ENCODE peak calls at places on chromosomes 3 and 15, in ten cellular contexts. G, H, R, M, V, O, J, D, K and U are unnamed samples.

GRCh38 chr15:33756950-33757349 is 211.3 kb upstream of the CHRM5 start:
- DNase-seq in G (no peak), H (no peak), R (no peak), M (no peak), V (no peak), O (no peak), J (no peak), D (no peak), K (no peak), U (no peak)

GRCh38 chr3:161273589-161274218 is 52.6 kb downstream of the NMD3 start:
- DNase-seq in G (no peak), H (no peak), R (no peak), M (peak), V (no peak), O (peak), J (peak), D (peak), K (peak), U (no peak)

GRCh38 chr3:126951561-126951960 is 31.4 kb upstream of the PLXNA1 start:
- DNase-seq in G (no peak), H (no peak), R (no peak), M (no peak), V (no peak), O (no peak), J (no peak), D (no peak), K (no peak), U (no peak)

GRCh38 chr3:99250272-99250671 is 348.8 kb upstream of the DCBLD2 start:
- DNase-seq in G (no peak), H (no peak), R (no peak), M (no peak), V (no peak), O (no peak), J (peak), D (no peak), K (no peak), U (no peak)

GRCh38 chr15:101107101-101107500 is 144.7 kb downstream of the CHSY1 start:
- DNase-seq in G (no peak), H (no peak), R (no peak), M (no peak), V (no peak), O (no peak), J (no peak), D (no peak), K (no peak), U (no peak)

GRCh38 chr3:107241217-107241616 is 136.0 kb upstream of the CCDC54 start:
- DNase-seq in G (no peak), H (peak), R (peak), M (peak), V (no peak), O (no peak), J (no peak), D (no peak), K (peak), U (no peak)

GRCh38 chr15:89575146-89575655 is at the start of gene TICRR:
- DNase-seq in G (peak), H (peak), R (peak), M (peak), V (peak), O (peak), J (peak), D (peak), K (peak), U (peak)

GRCh38 chr3:183502782-183503181 is 52.7 kb downstream of the KLHL6 start:
- DNase-seq in G (peak), H (no peak), R (no peak), M (no peak), V (no peak), O (no peak), J (no peak), D (no peak), K (peak), U (no peak)

GRCh38 chr3:176566757-176567156 is 630.5 kb downstream of the TBL1XR1 start:
- DNase-seq in G (no peak), H (no peak), R (no peak), M (no peak), V (no peak), O (no peak), J (no peak), D (no peak), K (no peak), U (no peak)

GRCh38 chr3:135456182-135456790 is 509.2 kb upstream of the PPP2R3A start:
- DNase-seq in G (no peak), H (no peak), R (no peak), M (peak), V (no peak), O (peak), J (no peak), D (no peak), K (no peak), U (no peak)

GRCh38 chr3:187919990-187920389 is 174.7 kb upstream of the BCL6 start:
- DNase-seq in G (no peak), H (no peak), R (no peak), M (no peak), V (no peak), O (no peak), J (peak), D (no peak), K (no peak), U (no peak)

GRCh38 chr15:85405467-85405866 is 25.1 kb downstream of the AKAP13 start:
- DNase-seq in G (no peak), H (no peak), R (no peak), M (no peak), V (no peak), O (no peak), J (no peak), D (no peak), K (no peak), U (no peak)

GRCh38 chr15:82062479-82062878 is 16.7 kb upstream of the MEX3B start:
- DNase-seq in G (no peak), H (no peak), R (no peak), M (no peak), V (no peak), O (no peak), J (no peak), D (no peak), K (no peak), U (no peak)

GRCh38 chr15:91940466-91941381 is 87.2 kb downstream of the SLCO3A1 start:
- DNase-seq in G (no peak), H (no peak), R (no peak), M (no peak), V (no peak), O (no peak), J (no peak), D (no peak), K (no peak), U (no peak)

GRCh38 chr15:57031605-57032004 is 113.2 kb downstream of the TCF12 start:
- DNase-seq in G (peak), H (no peak), R (peak), M (peak), V (no peak), O (no peak), J (peak), D (peak), K (no peak), U (no peak)

GRCh38 chr15:63156708-63157065 is 590 bp downstream of the RPS27L start:
- DNase-seq in G (peak), H (peak), R (peak), M (no peak), V (no peak), O (peak), J (peak), D (no peak), K (no peak), U (no peak)

GRCh38 chr3:109346770-109347295 is 9.5 kb upstream of the DPPA4 start:
- DNase-seq in G (no peak), H (no peak), R (no peak), M (no peak), V (no peak), O (no peak), J (no peak), D (no peak), K (no peak), U (no peak)

GRCh38 chr15:101307048-101307896 is 12.2 kb upstream of the SNRPA1 start:
- DNase-seq in G (no peak), H (no peak), R (no peak), M (no peak), V (no peak), O (no peak), J (no peak), D (no peak), K (no peak), U (no peak)

GRCh38 chr3:171388537-171388936 is 71.7 kb downstream of the TNIK start:
- DNase-seq in G (no peak), H (no peak), R (no peak), M (no peak), V (no peak), O (no peak), J (no peak), D (no peak), K (no peak), U (no peak)

GRCh38 chr3:49134471-49135265 is 1.8 kb upstream of the LAMB2 start:
- DNase-seq in G (no peak), H (no peak), R (no peak), M (no peak), V (no peak), O (no peak), J (no peak), D (no peak), K (no peak), U (no peak)

GRCh38 chr3:156214676-156215075 is 94.3 kb downstream of the KCNAB1 start:
- DNase-seq in G (no peak), H (no peak), R (no peak), M (no peak), V (no peak), O (no peak), J (no peak), D (no peak), K (no peak), U (no peak)

GRCh38 chr3:18712713-18713575 is 287.8 kb upstream of the SATB1 start:
- DNase-seq in G (no peak), H (no peak), R (no peak), M (no peak), V (no peak), O (no peak), J (no peak), D (no peak), K (no peak), U (no peak)

GRCh38 chr3:165256554-165256953 is 60.4 kb upstream of the SLITRK3 start:
- DNase-seq in G (no peak), H (no peak), R (no peak), M (no peak), V (no peak), O (no peak), J (no peak), D (no peak), K (no peak), U (no peak)

GRCh38 chr3:197428117-197428761 is 127.5 kb downstream of the BDH1 start:
- DNase-seq in G (no peak), H (no peak), R (peak), M (no peak), V (no peak), O (no peak), J (peak), D (no peak), K (no peak), U (peak)